ENCODE peak calls at places on chromosomes 3 and 15, in ten cellular contexts. H is H9; D is adrenal gland; O is tibial artery; Y is cardiac muscle cell; N is CD8-positive, alpha-beta T cell; T is ovary; V is heart left ventricle; M is IMR-90; I is thyroid gland. E is an unnamed sample.

GRCh38 chr15:67149068-67149841 is 83.9 kb downstream of the SMAD3 start:
- DNase-seq in N (no peak), V (no peak), I (peak; percentile 67), O (peak; percentile 43), H (no peak), M (no peak), T (no peak), Y (no peak), D (no peak), E (no peak)

GRCh38 chr3:102151935-102152334 is 282.9 kb upstream of the ZPLD1 start:
- DNase-seq in I (no peak), N (no peak), T (no peak), D (no peak), M (no peak), H (no peak), V (no peak), O (no peak), Y (no peak), E (no peak)

GRCh38 chr3:151863611-151864010 is 9.8 kb upstream of the SUCNR1 start:
- DNase-seq in V (no peak), I (no peak), H (no peak), Y (no peak), D (no peak), O (no peak), T (no peak), N (no peak), M (peak; percentile 55), E (no peak)

GRCh38 chr15:80803580-80804525 is 24.7 kb downstream of the CEMIP start:
- DNase-seq in T (no peak), O (no peak), I (no peak), M (no peak), Y (no peak), D (no peak), H (no peak), V (no peak), N (no peak), E (no peak)

GRCh38 chr15:57969355-57969754 is 96.2 kb downstream of the ALDH1A2 start:
- DNase-seq in N (no peak), D (no peak), M (no peak), O (no peak), V (no peak), I (no peak), Y (peak; percentile 7), T (no peak), H (no peak), E (no peak)

GRCh38 chr15:43370310-43370974 is 401 bp downstream of the ZSCAN29 start:
- DNase-seq in M (peak; percentile 47), H (peak; percentile 44), N (no peak), Y (peak; percentile 69), T (peak; percentile 11), D (peak; percentile 20), I (peak; percentile 29), V (peak; percentile 28), O (peak; percentile 65), E (no peak)

GRCh38 chr15:29123991-29124390 is 145.6 kb downstream of the NSMCE3 start:
- DNase-seq in T (no peak), Y (no peak), N (no peak), H (no peak), O (no peak), V (peak; percentile 1), I (no peak), D (no peak), M (no peak), E (no peak)

GRCh38 chr3:69743975-69744374 is 4.7 kb downstream of the MITF start:
- DNase-seq in T (no peak), Y (no peak), H (no peak), N (no peak), D (no peak), M (no peak), I (no peak), V (no peak), O (no peak), E (no peak)

GRCh38 chr3:37862219-37862711 is 585 bp downstream of the CTDSPL start:
- DNase-seq in T (peak; percentile 66), O (peak; percentile 80), D (peak; percentile 47), I (peak; percentile 71), H (peak; percentile 51), M (peak; percentile 48), V (peak; percentile 54), Y (peak; percentile 53), N (peak; percentile 34), E (peak; percentile 68)

GRCh38 chr3:37862712-37863551 is 1.3 kb downstream of the CTDSPL start:
- DNase-seq in M (peak; percentile 75), O (no peak), D (no peak), T (peak; percentile 29), V (no peak), H (peak; percentile 41), I (peak; percentile 49), Y (peak; percentile 19), N (no peak), E (no peak)

GRCh38 chr3:37863552-37863865 is 1.8 kb downstream of the CTDSPL start:
- DNase-seq in H (no peak), I (no peak), M (no peak), V (no peak), T (no peak), N (no peak), Y (no peak), D (no peak), O (no peak), E (no peak)

GRCh38 chr3:37864904-37865303 is 3.2 kb downstream of the CTDSPL start:
- DNase-seq in I (no peak), H (no peak), T (no peak), M (no peak), N (no peak), O (no peak), V (no peak), D (no peak), Y (no peak), E (no peak)

GRCh38 chr3:37863949-37864822 is 2.5 kb downstream of the CTDSPL start:
- DNase-seq in Y (no peak), O (no peak), M (no peak), I (peak; percentile 17), D (no peak), N (no peak), T (no peak), V (no peak), H (peak; percentile 45), E (no peak)
- H3K27ac ChIP-seq in Y (peak overlapping the region; percentile 24), O (peak overlapping the region; percentile 94), M (no peak overlapping the region), I (peak overlapping the region; percentile 55), D (no peak overlapping the region), N (no peak overlapping the region), T (no peak overlapping the region), V (peak overlapping the region; percentile 79), H (no peak overlapping the region), E (peak overlapping the region; percentile 77)

GRCh38 chr15:78159395-78159794 is 10.2 kb downstream of the IDH3A start:
- DNase-seq in N (no peak), I (no peak), V (no peak), H (no peak), M (no peak), O (no peak), Y (no peak), D (no peak), T (no peak), E (no peak)
- H3K27ac ChIP-seq in N (no peak overlapping the region), I (no peak overlapping the region), V (no peak overlapping the region), H (no peak overlapping the region), M (no peak overlapping the region), O (no peak overlapping the region), Y (peak overlapping the region; percentile 56), D (no peak overlapping the region), T (no peak overlapping the region), E (no peak overlapping the region)

DNA sequence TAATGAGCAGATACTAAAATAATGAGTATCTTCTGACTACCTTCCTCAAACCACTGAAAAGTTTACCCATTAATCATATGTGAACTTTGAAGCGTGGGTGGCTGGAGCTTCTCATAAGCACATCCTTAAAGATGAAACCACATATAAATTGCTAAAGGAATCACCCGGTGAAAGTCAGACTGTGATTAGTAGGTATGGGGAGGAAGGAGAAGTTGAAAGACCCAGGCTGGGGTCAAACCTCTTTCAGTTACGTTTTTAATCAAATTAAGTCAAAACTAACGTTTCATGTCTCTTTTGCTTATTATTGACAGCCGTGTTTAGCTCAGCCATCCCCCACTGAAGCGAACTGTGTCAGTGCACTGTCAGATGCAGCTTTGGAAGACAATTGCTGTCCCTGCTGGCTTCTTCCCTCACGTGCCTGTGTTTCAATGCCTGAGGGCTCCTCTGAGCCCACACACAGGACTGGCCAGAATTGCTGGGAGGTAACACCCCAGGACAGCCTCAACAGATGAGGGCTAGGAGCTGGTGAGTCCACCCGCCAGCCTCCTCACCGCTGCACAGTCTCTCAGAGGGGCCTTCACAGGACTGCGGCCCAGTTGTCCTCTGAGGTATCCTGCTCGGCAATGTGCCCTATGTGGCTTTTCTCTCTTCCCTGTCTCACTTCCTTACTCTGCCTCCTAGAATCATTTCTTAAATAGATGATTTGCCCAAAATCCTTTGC is 29.3 kb upstream of the SH3BP5 start:
- DNase-seq in D (no peak), H (peak; percentile 45), V (no peak), O (no peak), T (no peak), N (no peak), Y (no peak), M (peak; percentile 52), I (no peak), E (no peak)
- H3K27ac ChIP-seq in D (no peak overlapping the region), H (no peak overlapping the region), V (no peak overlapping the region), O (no peak overlapping the region), T (no peak overlapping the region), N (no peak overlapping the region), Y (no peak overlapping the region), M (no peak overlapping the region), I (no peak overlapping the region), E (no peak overlapping the region)

GRCh38 chr3:177804646-177805045 is 607.4 kb upstream of the TBL1XR1 start:
- DNase-seq in D (no peak), O (no peak), V (no peak), M (no peak), I (no peak), Y (no peak), N (no peak), H (no peak), T (no peak), E (no peak)

GRCh38 chr3:177810162-177810623 is 612.9 kb upstream of the TBL1XR1 start:
- DNase-seq in O (no peak), H (no peak), T (no peak), M (peak; percentile 95), Y (no peak), V (no peak), D (no peak), I (no peak), N (no peak), E (no peak)

GRCh38 chr3:177811111-177811510 is 613.8 kb upstream of the TBL1XR1 start:
- DNase-seq in Y (no peak), H (no peak), I (no peak), D (no peak), O (no peak), N (no peak), T (no peak), M (no peak), V (no peak), E (no peak)

GRCh38 chr3:177804032-177804431 is 606.8 kb upstream of the TBL1XR1 start:
- DNase-seq in O (no peak), Y (no peak), T (no peak), I (no peak), H (no peak), N (no peak), M (no peak), V (no peak), D (no peak), E (no peak)

DNA sequence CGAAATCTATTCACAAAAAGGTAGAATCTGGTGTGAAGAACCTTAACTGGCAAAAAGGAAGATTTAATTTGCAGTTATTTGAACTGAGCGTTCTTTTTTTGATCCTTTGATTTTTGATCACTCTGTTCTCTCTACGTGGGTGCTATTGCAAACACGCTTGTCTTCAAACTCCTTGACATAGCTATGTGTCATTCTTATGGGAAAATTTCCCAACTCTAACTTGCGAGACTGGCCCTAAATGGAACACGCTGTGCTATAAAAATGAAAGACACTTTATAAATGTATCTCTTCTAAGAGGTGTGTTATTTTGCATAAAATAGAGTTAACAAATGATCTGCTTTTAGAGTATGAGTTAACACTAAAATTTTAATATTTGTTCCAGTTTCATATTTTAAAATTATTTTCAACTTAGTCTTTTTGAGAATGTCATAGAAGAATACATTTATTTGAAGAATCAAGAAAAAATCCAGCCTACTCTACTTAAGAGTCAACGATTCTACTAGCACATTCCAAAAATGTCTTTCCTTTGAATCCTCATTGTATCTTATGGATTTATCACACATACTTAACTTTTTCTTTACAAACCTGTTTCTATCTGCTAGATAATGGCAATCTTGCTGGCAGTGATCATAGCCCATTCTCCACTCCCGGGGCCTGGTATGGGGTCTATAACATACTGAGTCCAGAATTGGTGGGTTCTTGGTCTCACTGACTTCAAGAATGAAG is 610.0 kb upstream of the TBL1XR1 start:
- DNase-seq in I (no peak), V (no peak), D (no peak), H (no peak), Y (no peak), T (no peak), O (no peak), N (no peak), M (no peak), E (no peak)
- H3K27ac ChIP-seq in I (no peak overlapping the region), V (no peak overlapping the region), D (no peak overlapping the region), H (no peak overlapping the region), Y (no peak overlapping the region), T (no peak overlapping the region), O (peak overlapping the region; percentile 70), N (no peak overlapping the region), M (no peak overlapping the region), E (no peak overlapping the region)

E was measured in dorsolateral prefrontal cortex.